ENCODE peak calls at places on chromosomes 6 and 20, in ten cellular contexts. K is esophagus squamous epithelium; B is stimulated activated CD4-positive, alpha-beta T cell treated with anti-CD3 and anti-CD28 coated beads, TNF-alpha, amount 100 ng/mL, for 1 hour; N is naive thymus-derived CD4-positive, alpha-beta T cell; C is B cell; R is midbrain; Y is ureter; F is smooth muscle cell of the brain vasculature; Z is iris pigment epithelial cell; M is GM20000. O is an unnamed sample.

GRCh38 chr6:109484161-109484560 is 1.1 kb upstream of the ZBTB24 start:
- DNase-seq in K (no peak), B (no peak), N (no peak), C (no peak), R (no peak), Y (no peak), F (no peak), Z (no peak), M (no peak), O (no peak)

GRCh38 chr6:157632821-157633220 is 190.2 kb upstream of the SNX9 start:
- DNase-seq in K (no peak), B (no peak), N (no peak), C (no peak), R (no peak), Y (no peak), F (no peak), Z (peak), M (no peak), O (peak)

GRCh38 chr6:29005183-29005885 is at the start of gene ZNF311:
- DNase-seq in K (no peak), B (no peak), N (peak), C (no peak), R (peak), Y (peak), F (no peak), Z (peak), M (no peak), O (no peak)

GRCh38 chr20:40955326-40955725 is 73.3 kb upstream of the TOP1 start:
- DNase-seq in K (no peak), B (no peak), N (no peak), C (no peak), R (no peak), Y (peak), F (no peak), Z (no peak), M (no peak), O (no peak)

GRCh38 chr6:127515794-127516675 is 3.1 kb downstream of the MTCL3 start:
- DNase-seq in K (no peak), B (peak), N (peak), C (peak), R (peak), Y (peak), F (no peak), Z (peak), M (peak), O (peak)

GRCh38 chr6:45002390-45002789 is 325.7 kb upstream of the RUNX2 start:
- DNase-seq in K (no peak), B (no peak), N (no peak), C (no peak), R (no peak), Y (no peak), F (no peak), Z (no peak), M (no peak), O (no peak)

GRCh38 chr6:137571854-137572253 is 77.7 kb upstream of the OLIG3 start:
- DNase-seq in K (no peak), B (peak), N (peak), C (no peak), R (no peak), Y (no peak), F (no peak), Z (peak), M (peak), O (no peak)

GRCh38 chr6:155510879-155511278 is 55.2 kb upstream of the NOX3 start:
- DNase-seq in K (no peak), B (no peak), N (no peak), C (no peak), R (no peak), Y (no peak), F (no peak), Z (no peak), M (peak), O (no peak)

GRCh38 chr6:116450769-116451740 is 10.1 kb upstream of the CALHM6 start:
- DNase-seq in K (no peak), B (no peak), N (no peak), C (peak), R (peak), Y (no peak), F (no peak), Z (no peak), M (peak), O (no peak)

GRCh38 chr6:155033021-155033801 is 38.1 kb downstream of the TIAM2 start:
- DNase-seq in K (no peak), B (no peak), N (no peak), C (no peak), R (no peak), Y (no peak), F (no peak), Z (no peak), M (no peak), O (no peak)

GRCh38 chr6:157514659-157515496 is 133.9 kb downstream of the ZDHHC14 start:
- DNase-seq in K (no peak), B (no peak), N (no peak), C (no peak), R (no peak), Y (no peak), F (no peak), Z (peak), M (no peak), O (peak)

GRCh38 chr20:4108495-4109306 is 93.3 kb upstream of the RNF24 start:
- DNase-seq in K (no peak), B (peak), N (peak), C (peak), R (peak), Y (peak), F (peak), Z (peak), M (peak), O (no peak)

GRCh38 chr20:9021699-9022098 is 47.2 kb upstream of the PLCB4 start:
- DNase-seq in K (no peak), B (no peak), N (no peak), C (no peak), R (no peak), Y (no peak), F (no peak), Z (peak), M (no peak), O (no peak)

GRCh38 chr6:42239333-42239732 is 21.7 kb upstream of the MRPS10 start:
- DNase-seq in K (no peak), B (no peak), N (no peak), C (no peak), R (no peak), Y (no peak), F (no peak), Z (no peak), M (no peak), O (no peak)

GRCh38 chr20:61964675-61965605 is 100.7 kb downstream of the TAF4 start:
- DNase-seq in K (no peak), B (no peak), N (no peak), C (no peak), R (no peak), Y (peak), F (no peak), Z (no peak), M (no peak), O (no peak)

GRCh38 chr20:16575390-16576140 is 2.3 kb upstream of the KIF16B start:
- DNase-seq in K (no peak), B (no peak), N (no peak), C (no peak), R (peak), Y (no peak), F (no peak), Z (no peak), M (peak), O (no peak)

GRCh38 chr6:118324081-118324480 is 224.0 kb upstream of the PLN start:
- DNase-seq in K (no peak), B (no peak), N (no peak), C (no peak), R (no peak), Y (no peak), F (no peak), Z (no peak), M (no peak), O (no peak)

GRCh38 chr6:30350519-30350918 is 5.6 kb downstream of the RPP21 start:
- DNase-seq in K (no peak), B (no peak), N (no peak), C (no peak), R (no peak), Y (no peak), F (no peak), Z (no peak), M (no peak), O (no peak)

GRCh38 chr6:44042261-44043035 is 84.8 kb downstream of the MRPL14 start:
- DNase-seq in K (no peak), B (no peak), N (no peak), C (no peak), R (no peak), Y (no peak), F (no peak), Z (no peak), M (no peak), O (no peak)

GRCh38 chr6:6001443-6001842 is 5.3 kb downstream of the NRN1 start:
- DNase-seq in K (no peak), B (no peak), N (no peak), C (peak), R (no peak), Y (no peak), F (no peak), Z (no peak), M (no peak), O (no peak)

GRCh38 chr6:166620478-166621113 is 6.5 kb downstream of the RPS6KA2 start:
- DNase-seq in K (no peak), B (no peak), N (no peak), C (no peak), R (no peak), Y (no peak), F (no peak), Z (no peak), M (no peak), O (no peak)

GRCh38 chr6:125888989-125889656 is 67.4 kb upstream of the HINT3 start:
- DNase-seq in K (no peak), B (no peak), N (no peak), C (no peak), R (no peak), Y (no peak), F (no peak), Z (peak), M (peak), O (no peak)

GRCh38 chr6:23073851-23074250 is 504.5 kb downstream of the HDGFL1 start:
- DNase-seq in K (no peak), B (no peak), N (no peak), C (no peak), R (no peak), Y (no peak), F (peak), Z (peak), M (no peak), O (no peak)

GRCh38 chr6:109793793-109794192 is 102.7 kb downstream of the FIG4 start:
- DNase-seq in K (no peak), B (no peak), N (no peak), C (no peak), R (no peak), Y (peak), F (peak), Z (peak), M (no peak), O (peak)

GRCh38 chr6:149897855-149898744 is at the start of gene RAET1E:
- DNase-seq in K (no peak), B (no peak), N (no peak), C (no peak), R (no peak), Y (no peak), F (no peak), Z (no peak), M (no peak), O (no peak)